ENCODE peak calls at places on chromosomes 4 and X, in seven cellular contexts. A, F, T, O, D, H and C are unnamed samples.

GRCh38 chr4:144699565-144699964 is 53.6 kb downstream of the HHIP start:
- DNase-seq in A (no peak), F (no peak), T (no peak), O (no peak), D (no peak), H (no peak), C (no peak)

GRCh38 chr4:76738081-76738931 is 159.6 kb downstream of the SOWAHB start:
- DNase-seq in A (no peak), F (no peak), T (no peak), O (no peak), D (peak; percentile 25), H (no peak), C (no peak)

GRCh38 chr4:149292422-149293055 is 523.1 kb downstream of the IQCM start:
- DNase-seq in A (no peak), F (no peak), T (no peak), O (no peak), D (no peak), H (no peak), C (no peak)

GRCh38 chr4:44760142-44760898 is 34.0 kb upstream of the GNPDA2 start:
- DNase-seq in A (no peak), F (no peak), T (no peak), O (peak; percentile 36), D (no peak), H (no peak), C (no peak)

GRCh38 chrX:49951524-49952193 is 29.3 kb downstream of the CLCN5 start:
- DNase-seq in A (no peak), F (no peak), T (no peak), O (no peak), D (no peak), H (no peak), C (no peak)

GRCh38 chr4:95340191-95340590 is 208.6 kb downstream of the UNC5C start:
- DNase-seq in A (no peak), F (no peak), T (no peak), O (no peak), D (no peak), H (no peak), C (no peak)

GRCh38 chr4:165612936-165613335 is 234.1 kb downstream of the CPE start:
- DNase-seq in A (no peak), F (no peak), T (no peak), O (no peak), D (no peak), H (no peak), C (no peak)

GRCh38 chr4:110059556-110060191 is 138.7 kb downstream of the ELOVL6 start:
- DNase-seq in A (no peak), F (no peak), T (no peak), O (no peak), D (no peak), H (no peak), C (no peak)

GRCh38 chrX:141468940-141469339 is 115.6 kb downstream of the SPANXA1 start:
- DNase-seq in A (no peak), F (no peak), T (no peak), O (peak; percentile 10), D (no peak), H (no peak), C (no peak)

GRCh38 chr4:85496933-85497332 is 22.0 kb downstream of the ARHGAP24 start:
- DNase-seq in A (no peak), F (no peak), T (no peak), O (no peak), D (no peak), H (no peak), C (no peak)

GRCh38 chr4:173535165-173535737 is 5.2 kb upstream of the HAND2 start:
- DNase-seq in A (no peak), F (no peak), T (no peak), O (no peak), D (no peak), H (no peak), C (no peak)

GRCh38 chr4:142663828-142664227 is 182.3 kb downstream of the INPP4B start:
- DNase-seq in A (no peak), F (no peak), T (no peak), O (no peak), D (no peak), H (no peak), C (no peak)

GRCh38 chrX:1411331-1411730 is 19.4 kb upstream of the SLC25A6 start:
- DNase-seq in A (no peak), F (no peak), T (no peak), O (no peak), D (no peak), H (no peak), C (peak; percentile 61)

GRCh38 chr4:183932576-183932975 is 27.5 kb downstream of the STOX2 start:
- DNase-seq in A (no peak), F (no peak), T (no peak), O (no peak), D (no peak), H (no peak), C (no peak)

GRCh38 chr4:174324725-174325124 is 41.0 kb downstream of the CEP44 start:
- DNase-seq in A (no peak), F (no peak), T (no peak), O (no peak), D (no peak), H (no peak), C (no peak)

GRCh38 chrX:103002576-103002975 is 61.4 kb downstream of the BEX1 start:
- DNase-seq in A (no peak), F (no peak), T (no peak), O (no peak), D (no peak), H (no peak), C (no peak)

GRCh38 chrX:133574716-133575115 is 159.4 kb upstream of the GPC4 start:
- DNase-seq in A (no peak), F (no peak), T (no peak), O (no peak), D (no peak), H (no peak), C (no peak)

GRCh38 chr4:120466429-120466828 is 399.8 kb upstream of the MAD2L1 start:
- DNase-seq in A (no peak), F (no peak), T (no peak), O (no peak), D (no peak), H (no peak), C (no peak)